ENCODE peak calls at places on chromosomes 6 and 20, in four cellular contexts. M is M059J, C is HS-27A, W is choroid plexus epithelial cell. Z is an unnamed sample.

GRCh38 chr6:142960098-142960497 is 15.1 kb upstream of the HIVEP2 start:
- DNase-seq in W (peak), C (no peak), M (peak), Z (peak)

GRCh38 chr6:163384510-163384909 is 30.0 kb upstream of the QKI start:
- DNase-seq in W (no peak), C (no peak), M (peak), Z (no peak)

GRCh38 chr6:36805917-36806316 is 33.3 kb downstream of the CPNE5 start:
- DNase-seq in W (no peak), C (no peak), M (no peak), Z (no peak)

GRCh38 chr6:25745836-25746235 is 8.7 kb upstream of the SLC17A4 start:
- DNase-seq in W (no peak), C (no peak), M (no peak), Z (no peak)

GRCh38 chr6:72524011-72524645 is 97.7 kb upstream of the KCNQ5 start:
- DNase-seq in C (no peak), M (no peak), W (no peak), Z (no peak)

GRCh38 chr6:77038801-77039200 is 424.5 kb downstream of the HTR1B start:
- DNase-seq in W (peak), C (peak), M (peak), Z (peak)

GRCh38 chr20:38731738-38732113 is 7.4 kb downstream of the SLC32A1 start:
- DNase-seq in W (no peak), C (no peak), M (no peak), Z (no peak)

GRCh38 chr6:33297956-33298772 is 578 bp downstream of the RGL2 start:
- DNase-seq in C (no peak), W (peak), M (peak), Z (peak)

GRCh38 chr20:18596270-18596669 is 8.4 kb downstream of the DTD1 start:
- DNase-seq in C (no peak), M (no peak), W (no peak), Z (no peak)

GRCh38 chr20:22908437-22908836 is 126.7 kb upstream of the SSTR4 start:
- DNase-seq in C (no peak), M (no peak), W (no peak), Z (no peak)

GRCh38 chr6:82270791-82271392 is 23.3 kb upstream of the IBTK start:
- DNase-seq in W (peak), C (no peak), M (peak), Z (peak)

GRCh38 chr20:51660741-51661608 is 107.2 kb downstream of the ATP9A start:
- DNase-seq in C (peak), W (peak), M (peak), Z (no peak)

GRCh38 chr6:134741193-134741521 is 208.7 kb downstream of the ALDH8A1 start:
- DNase-seq in C (no peak), M (no peak), W (no peak), Z (peak)

GRCh38 chr6:18551228-18551627 is 164.1 kb downstream of the RNF144B start:
- DNase-seq in C (no peak), W (peak), M (peak), Z (no peak)

GRCh38 chr6:38570750-38571149 is 69.0 kb downstream of the BTBD9 start:
- DNase-seq in M (peak), C (no peak), W (peak), Z (peak)

GRCh38 chr20:18072532-18072931 is 14.8 kb upstream of the OVOL2 start:
- DNase-seq in C (no peak), M (no peak), W (no peak), Z (no peak)

GRCh38 chr6:45728674-45729073 is 287.0 kb downstream of the CLIC5 start:
- DNase-seq in M (peak), C (no peak), W (peak), Z (peak)

GRCh38 chr6:89509719-89510339 is 76.9 kb downstream of the ANKRD6 start:
- DNase-seq in M (no peak), W (no peak), C (no peak), Z (peak)

GRCh38 chr6:25232478-25232877 is 46.7 kb upstream of the CARMIL1 start:
- DNase-seq in C (no peak), W (peak), M (no peak), Z (no peak)

GRCh38 chr6:109351231-109352132 is 30.8 kb downstream of the CD164 start:
- DNase-seq in W (peak), M (peak), C (no peak), Z (peak)

GRCh38 chr20:10111144-10111771 is 76.5 kb downstream of the ANKEF1 start:
- DNase-seq in M (peak), C (no peak), W (no peak), Z (no peak)

GRCh38 chr20:24337074-24337473 is 132.4 kb upstream of the SYNDIG1 start:
- DNase-seq in W (peak), M (peak), C (no peak), Z (no peak)

GRCh38 chr6:109701774-109702173 is 10.7 kb downstream of the FIG4 start:
- DNase-seq in M (no peak), C (no peak), W (no peak), Z (no peak)

GRCh38 chr6:111663692-111664564 is 58.2 kb upstream of the TRAF3IP2 start:
- DNase-seq in W (peak), M (no peak), C (no peak), Z (peak)

GRCh38 chr6:19865178-19865577 is 28.0 kb downstream of the ID4 start:
- DNase-seq in W (no peak), M (no peak), C (no peak), Z (no peak)

GRCh38 chr6:157090736-157091135 is 232.6 kb downstream of the TMEM242 start:
- DNase-seq in C (no peak), W (no peak), M (no peak), Z (no peak)

Z was measured in cardiac muscle cell.